ENCODE peak calls at places on chromosomes 12 and 14, in five cellular contexts. A, V, C, S and H are unnamed samples.

GRCh38 chr14:49134940-49135339 is 451.2 kb downstream of the RPS29 start:
- DNase-seq in A (no peak), V (no peak), C (peak; percentile 0), S (no peak), H (no peak)

GRCh38 chr14:63777024-63777423 is 49.2 kb upstream of the SGPP1 start:
- DNase-seq in A (peak; percentile 61), V (no peak), C (peak; percentile 13), S (no peak), H (no peak)

GRCh38 chr14:94679941-94680340 is 67.8 kb downstream of the SERPINA3 start:
- DNase-seq in A (no peak), V (no peak), C (no peak), S (no peak), H (no peak)

GRCh38 chr12:52082988-52083637 is 3.6 kb downstream of the SMIM41 start:
- DNase-seq in A (peak; percentile 49), V (no peak), C (no peak), S (peak; percentile 68), H (no peak)

GRCh38 chr14:76644875-76645518 is 116.3 kb upstream of the VASH1 start:
- DNase-seq in A (peak; percentile 34), V (no peak), C (peak; percentile 27), S (no peak), H (no peak)

GRCh38 chr12:108306014-108306501 is 33.1 kb downstream of the CMKLR1 start:
- DNase-seq in A (peak; percentile 16), V (no peak), C (no peak), S (no peak), H (no peak)

GRCh38 chr12:59067068-59067467 is 146.8 kb upstream of the LRIG3 start:
- DNase-seq in A (peak; percentile 81), V (no peak), C (no peak), S (no peak), H (no peak)

GRCh38 chr12:57110189-57111045 is 745 bp downstream of the STAT6 start:
- DNase-seq in A (no peak), V (peak; percentile 93), C (no peak), S (peak; percentile 82), H (no peak)

GRCh38 chr14:72980863-72981262 is 46.0 kb downstream of the ZFYVE1 start:
- DNase-seq in A (no peak), V (no peak), C (no peak), S (no peak), H (no peak)

GRCh38 chr14:25484194-25484593 is 434.2 kb upstream of the STXBP6 start:
- DNase-seq in A (no peak), V (no peak), C (no peak), S (no peak), H (no peak)

GRCh38 chr12:125065021-125065752 is at the start of gene AACS:
- DNase-seq in A (peak; percentile 74), V (peak; percentile 96), C (peak; percentile 45), S (peak; percentile 83), H (peak; percentile 41)

GRCh38 chr12:84701041-84701440 is 211.6 kb downstream of the SLC6A15 start:
- DNase-seq in A (no peak), V (no peak), C (no peak), S (no peak), H (no peak)

GRCh38 chr14:95163666-95164065 is 6.3 kb upstream of the DICER1 start:
- DNase-seq in A (no peak), V (no peak), C (no peak), S (no peak), H (no peak)

GRCh38 chr12:132163041-132163910 is 19.0 kb downstream of the NOC4L start:
- DNase-seq in A (no peak), V (peak; percentile 77), C (no peak), S (no peak), H (no peak)

GRCh38 chr14:75568141-75568540 is 10.3 kb upstream of the FLVCR2 start:
- DNase-seq in A (no peak), V (no peak), C (no peak), S (no peak), H (no peak)

GRCh38 chr12:63961543-63961942 is 117.0 kb downstream of the SRGAP1 start:
- DNase-seq in A (peak; percentile 35), V (no peak), C (no peak), S (no peak), H (no peak)

GRCh38 chr12:104090685-104091084 is 26.4 kb downstream of the HCFC2 start:
- DNase-seq in A (no peak), V (no peak), C (no peak), S (no peak), H (peak; percentile 92)

GRCh38 chr14:97077253-97077653 is 280.1 kb downstream of the VRK1 start:
- DNase-seq in A (peak; percentile 2), V (no peak), C (peak; percentile 61), S (peak; percentile 37), H (no peak)

GRCh38 chr12:8078400-8078799 is 3.7 kb upstream of the NECAP1 start:
- DNase-seq in A (peak; percentile 74), V (no peak), C (peak; percentile 50), S (peak; percentile 22), H (peak; percentile 10)

GRCh38 chr12:90987101-90987500 is 17.7 kb downstream of the EPYC start:
- DNase-seq in A (no peak), V (no peak), C (no peak), S (no peak), H (no peak)

GRCh38 chr14:66311935-66312334 is 174.2 kb upstream of the CCDC196 start:
- DNase-seq in A (no peak), V (no peak), C (no peak), S (no peak), H (no peak)

GRCh38 chr12:61713121-61713520 is 547.1 kb upstream of the USP15 start:
- DNase-seq in A (no peak), V (no peak), C (no peak), S (no peak), H (no peak)

GRCh38 chr14:51604078-51604477 is 47.6 kb upstream of the FRMD6 start:
- DNase-seq in A (peak; percentile 88), V (no peak), C (no peak), S (no peak), H (no peak)

GRCh38 chr12:9363145-9363544 is 154.9 kb upstream of the PZP start:
- DNase-seq in A (no peak), V (no peak), C (no peak), S (no peak), H (no peak)

GRCh38 chr12:95312656-95313055 is 95.0 kb downstream of the VEZT start:
- DNase-seq in A (no peak), V (no peak), C (no peak), S (no peak), H (no peak)

GRCh38 chr14:68440776-68441175 is 352.1 kb downstream of the ZFP36L1 start:
- DNase-seq in A (no peak), V (no peak), C (no peak), S (no peak), H (no peak)

DNA sequence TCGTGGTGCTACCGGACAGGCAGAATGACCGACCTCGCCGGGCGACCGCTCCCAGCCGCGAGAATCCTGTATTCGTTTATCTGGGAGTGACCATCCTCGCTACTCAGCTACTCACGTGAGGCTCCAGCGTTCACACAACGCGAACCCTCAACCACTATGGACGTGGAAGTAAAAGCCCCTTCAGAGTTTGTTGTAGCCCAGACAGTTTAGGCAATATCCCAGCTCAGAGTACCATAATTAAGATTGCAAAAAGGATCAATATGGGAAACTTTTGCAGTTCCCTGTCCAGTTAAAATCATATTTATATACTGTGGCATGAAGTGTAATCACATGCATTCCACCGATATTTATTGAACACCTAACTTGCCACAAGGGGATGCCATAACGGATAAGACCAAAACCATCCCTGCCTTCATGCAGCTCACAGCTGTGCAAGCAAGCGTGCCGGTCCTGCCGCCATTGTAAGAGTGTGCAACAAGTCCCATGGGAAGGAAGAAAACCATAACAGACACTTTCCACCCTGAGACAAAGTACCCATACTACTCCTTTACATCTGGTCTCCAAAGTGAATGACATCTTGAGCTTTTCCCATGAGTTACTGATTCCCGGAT is 938 bp upstream of the MAX start:
- DNase-seq in A (peak; percentile 41), V (peak; percentile 71), C (no peak), S (no peak), H (no peak)
- TF ChIP-seq CTCF in A (no peak), V (no peak), C (peak; percentile 31), S (no peak), H (peak; percentile 46)

DNA sequence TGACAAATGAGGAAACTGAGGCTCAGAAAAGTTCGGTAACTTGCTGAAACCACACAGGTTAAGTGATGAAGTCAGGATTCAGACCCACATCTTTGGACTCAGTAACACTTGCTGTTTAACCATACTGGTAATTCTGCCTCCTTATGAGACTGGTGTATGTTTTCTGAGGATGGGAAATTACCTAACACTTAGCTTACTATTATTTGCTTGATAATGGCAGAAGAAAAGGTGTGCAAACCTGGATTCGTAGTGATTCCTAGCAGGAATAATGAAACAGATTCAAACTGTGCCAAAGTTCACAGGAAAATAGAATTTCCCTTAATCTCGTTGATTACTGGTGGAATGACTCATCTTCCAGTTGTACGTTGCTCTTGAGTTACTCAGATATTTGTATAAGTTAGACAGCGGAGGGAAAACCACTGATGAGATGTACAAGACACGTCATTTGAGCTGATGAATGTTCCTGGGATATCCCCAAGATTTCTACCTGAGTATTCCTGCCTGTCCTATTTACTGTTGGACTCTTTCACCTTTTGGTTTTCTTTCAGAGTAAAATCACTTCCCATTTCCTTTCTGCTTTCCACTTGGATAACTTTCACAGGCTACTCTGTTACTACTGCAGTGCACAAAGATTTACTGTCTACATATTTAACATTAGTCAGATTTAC is 37.5 kb downstream of the PRORP start:
- DNase-seq in A (peak; percentile 95), V (no peak), C (peak; percentile 88), S (no peak), H (no peak)
- H3K4me3 ChIP-seq in A (no peak overlapping the region), V (no peak overlapping the region), C (peak overlapping the region; percentile 2), S (no peak overlapping the region), H (no peak overlapping the region)

GRCh38 chr14:60514378-60515243 is 5.7 kb downstream of the SIX6 start:
- DNase-seq in A (no peak), V (peak; percentile 77), C (no peak), S (no peak), H (no peak)

GRCh38 chr14:60510976-60511599 is 2.1 kb downstream of the SIX6 start:
- DNase-seq in A (no peak), V (peak; percentile 68), C (no peak), S (no peak), H (no peak)

GRCh38 chr14:60512952-60513554 is 4.1 kb downstream of the SIX6 start:
- DNase-seq in A (no peak), V (no peak), C (no peak), S (no peak), H (no peak)

GRCh38 chr14:60515696-60516284 is 6.8 kb downstream of the SIX6 start:
- DNase-seq in A (no peak), V (peak; percentile 79), C (no peak), S (no peak), H (no peak)

GRCh38 chr14:60515244-60515695 is 6.3 kb downstream of the SIX6 start:
- DNase-seq in A (no peak), V (no peak), C (no peak), S (no peak), H (no peak)
- TF ChIP-seq CTCF in A (no peak), V (peak; percentile 2), C (no peak), S (no peak), H (no peak)

GRCh38 chr12:66072566-66072965 is 58.0 kb downstream of the LLPH start:
- DNase-seq in A (no peak), V (no peak), C (no peak), S (no peak), H (no peak)

GRCh38 chr12:66074561-66074960 is 56.0 kb downstream of the LLPH start:
- DNase-seq in A (peak; percentile 18), V (no peak), C (no peak), S (no peak), H (no peak)

GRCh38 chr12:66071556-66071955 is 59.0 kb downstream of the LLPH start:
- DNase-seq in A (no peak), V (no peak), C (no peak), S (no peak), H (no peak)

GRCh38 chr12:66070378-66071120 is 60.0 kb downstream of the LLPH start:
- DNase-seq in A (no peak), V (no peak), C (no peak), S (no peak), H (no peak)

GRCh38 chr12:66072135-66072534 is 58.4 kb downstream of the LLPH start:
- DNase-seq in A (no peak), V (no peak), C (no peak), S (no peak), H (no peak)
- H3K4me3 ChIP-seq in A (no peak overlapping the region), V (no peak overlapping the region), C (no peak overlapping the region), S (no peak overlapping the region), H (no peak overlapping the region)